ENCODE peak calls at places on chromosome 18, in four cellular contexts. G is neural progenitor cell, I is left ventricle myocardium inferior, Y is DND-41. V is an unnamed sample.
A peak's percentile ranks its signal among the peaks of the same experiment; 100 is the strongest.

GRCh38 chr18:13455470-13455869 is 236.9 kb downstream of the LDLRAD4 start:
- DNase-seq in G (no peak), Y (peak; percentile 80), I (no peak), V (no peak)

GRCh38 chr18:22465859-22466602 is 48.3 kb upstream of the CTAGE1 start:
- DNase-seq in Y (no peak), I (peak; percentile 26), G (no peak), V (no peak)

GRCh38 chr18:8662574-8663255 is 42.6 kb upstream of the MTCL1 start:
- DNase-seq in I (no peak), Y (no peak), G (no peak), V (no peak)

GRCh38 chr18:76686737-76687231 is 135.6 kb upstream of the ZNF236 start:
- DNase-seq in I (peak; percentile 29), G (peak; percentile 73), Y (peak; percentile 37), V (peak; percentile 46)

GRCh38 chr18:48997985-48998831 is 47.4 kb upstream of the SMAD7 start:
- DNase-seq in Y (no peak), I (peak; percentile 49), G (peak; percentile 44), V (no peak)

GRCh38 chr18:36186461-36187137 is 698 bp upstream of the MOCOS start:
- DNase-seq in G (peak; percentile 43), Y (no peak), I (peak; percentile 31), V (peak; percentile 24)

GRCh38 chr18:47418746-47419145 is 167.3 kb upstream of the SKOR2 start:
- DNase-seq in Y (no peak), G (no peak), I (no peak), V (no peak)

GRCh38 chr18:40555914-40556313 is 1399.1 kb upstream of the PIK3C3 start:
- DNase-seq in I (no peak), G (no peak), Y (no peak), V (no peak)

GRCh38 chr18:70450658-70451253 is 161.9 kb downstream of the SOCS6 start:
- DNase-seq in G (no peak), I (no peak), Y (no peak), V (no peak)

GRCh38 chr18:29041976-29042375 is 865.0 kb upstream of the CDH2 start:
- DNase-seq in I (no peak), Y (no peak), G (no peak), V (no peak)

GRCh38 chr18:47519277-47519676 is 267.8 kb upstream of the SKOR2 start:
- DNase-seq in Y (no peak), G (no peak), I (no peak), V (no peak)

GRCh38 chr18:21093133-21093532 is 18.5 kb downstream of the ROCK1 start:
- DNase-seq in Y (no peak), G (no peak), I (no peak), V (no peak)

GRCh38 chr18:75214766-75215515 is 4.3 kb downstream of the TSHZ1 start:
- DNase-seq in G (no peak), I (no peak), Y (no peak), V (no peak)

GRCh38 chr18:51009071-51009470 is 20.9 kb upstream of the SMAD4 start:
- DNase-seq in G (no peak), I (no peak), Y (no peak), V (no peak)

GRCh38 chr18:74942319-74942910 is 266.5 kb downstream of the PTGR3 start:
- DNase-seq in Y (no peak), G (no peak), I (no peak), V (no peak)

GRCh38 chr18:74803769-74804168 is 206.1 kb downstream of the ZNF407 start:
- DNase-seq in G (no peak), I (no peak), Y (no peak), V (no peak)

GRCh38 chr18:26482567-26482966 is 65.8 kb downstream of the KCTD1 start:
- DNase-seq in I (no peak), G (peak; percentile 80), Y (no peak), V (no peak)

GRCh38 chr18:3251963-3252277 is 4.3 kb downstream of the MYL12A start:
- DNase-seq in I (no peak), G (no peak), Y (no peak), V (no peak)

GRCh38 chr18:3248670-3249359 is 1.2 kb downstream of the MYL12A start:
- DNase-seq in G (peak; percentile 31), Y (peak; percentile 37), I (no peak), V (peak; percentile 20)

GRCh38 chr18:3248062-3248669 is 565 bp downstream of the MYL12A start:
- DNase-seq in Y (peak; percentile 58), I (peak; percentile 27), G (peak; percentile 64), V (no peak)

GRCh38 chr18:3251249-3251962 is 3.8 kb downstream of the MYL12A start:
- DNase-seq in I (no peak), Y (no peak), G (no peak), V (no peak)

GRCh38 chr18:3250237-3251107 is 2.9 kb downstream of the MYL12A start:
- DNase-seq in G (no peak), I (no peak), Y (no peak), V (no peak)
- H3K27ac ChIP-seq in G (no peak overlapping the region), I (peak overlapping the region; percentile 100), Y (no peak overlapping the region), V (peak overlapping the region; percentile 88)

DNA sequence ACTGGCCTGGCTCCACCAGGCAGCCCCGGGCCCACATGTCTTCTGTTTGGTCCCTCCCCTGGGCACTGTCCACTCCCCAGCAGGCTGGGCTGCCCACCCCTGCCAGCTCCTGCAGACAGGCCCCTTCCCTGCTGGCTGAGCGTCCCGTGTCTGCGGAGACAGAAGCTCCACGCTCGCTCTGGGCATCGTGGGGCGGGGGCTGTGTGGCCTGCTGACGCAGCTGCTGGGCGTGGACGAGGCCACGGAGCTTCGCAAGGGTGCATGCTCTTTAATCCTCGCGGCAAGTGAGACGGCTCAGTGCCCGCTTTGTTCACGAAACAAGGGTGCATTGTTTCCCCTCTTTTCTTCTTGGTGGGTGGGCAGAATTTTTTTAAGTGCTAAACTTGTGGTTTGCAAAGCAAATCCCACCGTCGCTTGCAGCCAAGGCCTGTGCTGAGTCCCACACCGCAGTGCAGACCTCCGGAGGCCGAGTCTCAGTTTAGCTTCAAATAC is 132.8 kb upstream of the CTDP1 start:
- DNase-seq in I (no peak), G (peak; percentile 71), Y (no peak), V (no peak)
- H3K27me3 ChIP-seq in I (peaks cover 40% of the 10 kb centered on the region), G (no peaks in the 10 kb centered on the region), Y (no peaks in the 10 kb centered on the region), V (no peaks in the 10 kb centered on the region)

GRCh38 chr18:63177822-63178525 is 141.6 kb downstream of the BCL2 start:
- DNase-seq in Y (no peak), I (no peak), G (no peak), V (no peak)
- H3K27ac ChIP-seq in Y (peak overlapping the region; percentile 53), I (peak overlapping the region; percentile 74), G (no peak overlapping the region), V (no peak overlapping the region)

GRCh38 chr18:37565985-37566478 is 434 bp upstream of the CELF4 start:
- DNase-seq in G (peak; percentile 86), I (peak; percentile 54), Y (no peak), V (no peak)

GRCh38 chr18:37566479-37567060 is 972 bp upstream of the CELF4 start:
- DNase-seq in Y (no peak), I (no peak), G (peak; percentile 36), V (no peak)

GRCh38 chr18:37564796-37565137 is 831 bp downstream of the CELF4 start:
- DNase-seq in Y (peak; percentile 7), G (peak; percentile 93), I (peak; percentile 67), V (no peak)

GRCh38 chr18:37563810-37564511 is 1.6 kb downstream of the CELF4 start:
- DNase-seq in Y (no peak), G (no peak), I (no peak), V (no peak)

GRCh38 chr18:37565138-37565984 is at the start of gene CELF4:
- DNase-seq in G (peak; percentile 51), Y (no peak), I (no peak), V (no peak)
- H3K27me3 ChIP-seq in G (peaks cover 98% of the 10 kb centered on the region), Y (no peaks in the 10 kb centered on the region), I (peaks cover 93% of the 10 kb centered on the region), V (peaks cover 17% of the 10 kb centered on the region)